ENCODE peak calls at places on chromosomes 5 and 9, in five cellular contexts. One of them, this sample, is unnamed.
A peak's percentile ranks its signal among the peaks of the same experiment; 100 is the strongest.

GRCh38 chr5:24492231-24492630 is 152.5 kb downstream of the CDH10 start:
- DNase-seq in IMR-90: no peak
- DNase-seq in lower lobe of right lung: no peak
- DNase-seq in heart left ventricle: no peak
- DNase-seq in foreskin keratinocyte: no peak
- DNase-seq in this sample: no peak

GRCh38 chr5:51013036-51013435 is 346.6 kb downstream of the PARP8 start:
- DNase-seq in IMR-90: no peak
- DNase-seq in lower lobe of right lung: no peak
- DNase-seq in heart left ventricle: no peak
- DNase-seq in foreskin keratinocyte: no peak
- DNase-seq in this sample: peak; percentile 13

GRCh38 chr5:76999451-76999850 is 30.8 kb upstream of the AGGF1 start:
- DNase-seq in IMR-90: peak; percentile 76
- DNase-seq in lower lobe of right lung: no peak
- DNase-seq in heart left ventricle: no peak
- DNase-seq in foreskin keratinocyte: peak; percentile 60
- DNase-seq in this sample: no peak

GRCh38 chr5:39570418-39571027 is 145.7 kb upstream of the DAB2 start:
- DNase-seq in IMR-90: peak; percentile 61
- DNase-seq in lower lobe of right lung: no peak
- DNase-seq in heart left ventricle: no peak
- DNase-seq in foreskin keratinocyte: no peak
- DNase-seq in this sample: peak; percentile 36

GRCh38 chr9:25648116-25648515 is 30.1 kb downstream of the TUSC1 start:
- DNase-seq in IMR-90: no peak
- DNase-seq in lower lobe of right lung: no peak
- DNase-seq in heart left ventricle: no peak
- DNase-seq in foreskin keratinocyte: no peak
- DNase-seq in this sample: no peak

GRCh38 chr5:148401604-148402003 is 17.8 kb downstream of the FBXO38 start:
- DNase-seq in IMR-90: peak; percentile 48
- DNase-seq in lower lobe of right lung: no peak
- DNase-seq in heart left ventricle: no peak
- DNase-seq in foreskin keratinocyte: no peak
- DNase-seq in this sample: no peak

GRCh38 chr5:130992095-130992494 is 173.0 kb downstream of the HINT1 start:
- DNase-seq in IMR-90: no peak
- DNase-seq in lower lobe of right lung: no peak
- DNase-seq in heart left ventricle: no peak
- DNase-seq in foreskin keratinocyte: peak; percentile 40
- DNase-seq in this sample: no peak

GRCh38 chr9:108423493-108423892 is 432.3 kb downstream of the ACTL7B start:
- DNase-seq in IMR-90: no peak
- DNase-seq in lower lobe of right lung: no peak
- DNase-seq in heart left ventricle: no peak
- DNase-seq in foreskin keratinocyte: no peak
- DNase-seq in this sample: no peak

GRCh38 chr5:65811004-65811403 is 89.0 kb downstream of the NLN start:
- DNase-seq in IMR-90: peak; percentile 87
- DNase-seq in lower lobe of right lung: no peak
- DNase-seq in heart left ventricle: no peak
- DNase-seq in foreskin keratinocyte: peak; percentile 37
- DNase-seq in this sample: peak; percentile 88

GRCh38 chr9:96126321-96126881 is 175.6 kb downstream of the HSD17B3 start:
- DNase-seq in IMR-90: no peak
- DNase-seq in lower lobe of right lung: no peak
- DNase-seq in heart left ventricle: no peak
- DNase-seq in foreskin keratinocyte: no peak
- DNase-seq in this sample: no peak

GRCh38 chr5:116424951-116425350 is 149.7 kb downstream of the SEMA6A start:
- DNase-seq in IMR-90: no peak
- DNase-seq in lower lobe of right lung: no peak
- DNase-seq in heart left ventricle: no peak
- DNase-seq in foreskin keratinocyte: no peak
- DNase-seq in this sample: no peak

GRCh38 chr9:137294684-137295312 is 7.3 kb downstream of the NRARP start:
- DNase-seq in IMR-90: peak; percentile 27
- DNase-seq in lower lobe of right lung: no peak
- DNase-seq in heart left ventricle: peak; percentile 34
- DNase-seq in foreskin keratinocyte: no peak
- DNase-seq in this sample: no peak

GRCh38 chr5:122612901-122613300 is 162.0 kb upstream of the SNX2 start:
- DNase-seq in IMR-90: no peak
- DNase-seq in lower lobe of right lung: no peak
- DNase-seq in heart left ventricle: no peak
- DNase-seq in foreskin keratinocyte: no peak
- DNase-seq in this sample: no peak

GRCh38 chr9:99431103-99431502 is 209.0 kb downstream of the SEC61B start:
- DNase-seq in IMR-90: peak; percentile 66
- DNase-seq in lower lobe of right lung: no peak
- DNase-seq in heart left ventricle: peak; percentile 42
- DNase-seq in foreskin keratinocyte: no peak
- DNase-seq in this sample: no peak

GRCh38 chr9:847505-847904 is 6.0 kb downstream of the DMRT1 start:
- DNase-seq in IMR-90: no peak
- DNase-seq in lower lobe of right lung: no peak
- DNase-seq in heart left ventricle: no peak
- DNase-seq in foreskin keratinocyte: no peak
- DNase-seq in this sample: no peak

GRCh38 chr9:846852-847251 is 5.4 kb downstream of the DMRT1 start:
- DNase-seq in IMR-90: no peak
- DNase-seq in lower lobe of right lung: no peak
- DNase-seq in heart left ventricle: no peak
- DNase-seq in foreskin keratinocyte: no peak
- DNase-seq in this sample: no peak

GRCh38 chr9:852539-852938 is 11.0 kb downstream of the DMRT1 start:
- DNase-seq in IMR-90: no peak
- DNase-seq in lower lobe of right lung: no peak
- DNase-seq in heart left ventricle: no peak
- DNase-seq in foreskin keratinocyte: no peak
- DNase-seq in this sample: no peak

GRCh38 chr9:849431-849830 is 7.9 kb downstream of the DMRT1 start:
- DNase-seq in IMR-90: no peak
- DNase-seq in lower lobe of right lung: no peak
- DNase-seq in heart left ventricle: no peak
- DNase-seq in foreskin keratinocyte: no peak
- DNase-seq in this sample: no peak
- H3K27me3 ChIP-seq in IMR-90: peaks cover 20% of the 10 kb centered on the region
- H3K27me3 ChIP-seq in lower lobe of right lung: peaks cover 35% of the 10 kb centered on the region
- H3K27me3 ChIP-seq in heart left ventricle: peaks cover 25% of the 10 kb centered on the region
- H3K27me3 ChIP-seq in foreskin keratinocyte: peaks cover 19% of the 10 kb centered on the region
- H3K27me3 ChIP-seq in this sample: no peaks in the 10 kb centered on the region

GRCh38 chr9:89923961-89924504 is 319.2 kb downstream of the GADD45G start:
- DNase-seq in IMR-90: no peak
- DNase-seq in lower lobe of right lung: no peak
- DNase-seq in heart left ventricle: no peak
- DNase-seq in foreskin keratinocyte: no peak
- DNase-seq in this sample: peak; percentile 20
- H3K27me3 ChIP-seq in IMR-90: peaks cover 4% of the 10 kb centered on the region
- H3K27me3 ChIP-seq in lower lobe of right lung: no peaks in the 10 kb centered on the region
- H3K27me3 ChIP-seq in heart left ventricle: no peaks in the 10 kb centered on the region
- H3K27me3 ChIP-seq in foreskin keratinocyte: peaks cover 21% of the 10 kb centered on the region
- H3K27me3 ChIP-seq in this sample: no peaks in the 10 kb centered on the region

GRCh38 chr9:93827545-93828330 is 127.4 kb downstream of the BARX1 start:
- DNase-seq in IMR-90: peak; percentile 28
- DNase-seq in lower lobe of right lung: peak; percentile 62
- DNase-seq in heart left ventricle: peak; percentile 42
- DNase-seq in foreskin keratinocyte: no peak
- DNase-seq in this sample: peak; percentile 27
- H3K27me3 ChIP-seq in IMR-90: peaks cover 9% of the 10 kb centered on the region
- H3K27me3 ChIP-seq in lower lobe of right lung: peaks cover 28% of the 10 kb centered on the region
- H3K27me3 ChIP-seq in heart left ventricle: peaks cover 16% of the 10 kb centered on the region
- H3K27me3 ChIP-seq in foreskin keratinocyte: peaks cover 19% of the 10 kb centered on the region
- H3K27me3 ChIP-seq in this sample: no peaks in the 10 kb centered on the region

GRCh38 chr5:173229966-173230740 is 4.9 kb downstream of the NKX2-5 start:
- DNase-seq in IMR-90: no peak
- DNase-seq in lower lobe of right lung: no peak
- DNase-seq in heart left ventricle: no peak
- DNase-seq in foreskin keratinocyte: no peak
- DNase-seq in this sample: no peak
- H3K27me3 ChIP-seq in IMR-90: peaks cover 91% of the 10 kb centered on the region
- H3K27me3 ChIP-seq in lower lobe of right lung: peaks cover 90% of the 10 kb centered on the region
- H3K27me3 ChIP-seq in heart left ventricle: peaks cover 18% of the 10 kb centered on the region
- H3K27me3 ChIP-seq in foreskin keratinocyte: peaks cover 100% of the 10 kb centered on the region
- H3K27me3 ChIP-seq in this sample: peaks cover 71% of the 10 kb centered on the region

DNA sequence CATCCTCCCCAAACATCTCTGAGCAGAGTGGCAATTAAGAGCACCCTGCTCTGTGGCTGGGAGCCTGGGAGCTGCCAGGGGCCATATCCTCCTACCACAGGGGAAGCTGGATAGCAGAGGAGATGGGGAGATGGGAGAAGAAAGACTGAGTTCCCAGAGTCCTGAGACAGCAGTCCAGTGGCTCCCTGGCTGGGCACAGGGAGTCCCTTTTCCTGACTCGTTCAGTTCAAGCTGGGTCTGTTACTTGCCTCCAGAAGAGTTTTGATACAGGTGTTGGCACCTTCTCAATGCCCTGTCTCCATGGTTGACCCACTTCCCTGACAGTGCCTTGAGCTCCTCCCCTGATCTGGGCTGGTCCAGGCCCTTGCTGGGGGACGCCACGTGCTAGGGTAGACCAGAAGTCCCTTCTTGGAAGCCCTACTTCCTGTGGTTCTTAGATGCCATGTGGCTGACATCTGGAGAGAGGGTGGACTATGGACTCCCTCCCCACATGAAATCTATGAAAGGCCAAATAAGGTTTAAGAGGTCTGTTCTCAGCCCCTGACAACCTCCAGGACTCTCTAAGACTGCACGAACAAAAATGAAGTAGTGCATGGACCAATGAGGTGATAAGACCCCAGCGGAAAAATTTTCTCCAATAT is 166.2 kb downstream of the AUH start:
- DNase-seq in IMR-90: no peak
- DNase-seq in lower lobe of right lung: no peak
- DNase-seq in heart left ventricle: no peak
- DNase-seq in foreskin keratinocyte: no peak
- DNase-seq in this sample: peak; percentile 45
- H3K27me3 ChIP-seq in IMR-90: no peaks in the 10 kb centered on the region
- H3K27me3 ChIP-seq in lower lobe of right lung: no peaks in the 10 kb centered on the region
- H3K27me3 ChIP-seq in heart left ventricle: no peaks in the 10 kb centered on the region
- H3K27me3 ChIP-seq in foreskin keratinocyte: peaks cover 3% of the 10 kb centered on the region
- H3K27me3 ChIP-seq in this sample: no peaks in the 10 kb centered on the region

GRCh38 chr5:1876708-1877433 is 5.9 kb downstream of the IRX4 start:
- DNase-seq in IMR-90: no peak
- DNase-seq in lower lobe of right lung: no peak
- DNase-seq in heart left ventricle: no peak
- DNase-seq in foreskin keratinocyte: no peak
- DNase-seq in this sample: no peak

GRCh38 chr5:1875481-1875842 is 7.3 kb downstream of the IRX4 start:
- DNase-seq in IMR-90: no peak
- DNase-seq in lower lobe of right lung: no peak
- DNase-seq in heart left ventricle: no peak
- DNase-seq in foreskin keratinocyte: no peak
- DNase-seq in this sample: no peak

GRCh38 chr5:1877434-1878049 is 5.2 kb downstream of the IRX4 start:
- DNase-seq in IMR-90: no peak
- DNase-seq in lower lobe of right lung: no peak
- DNase-seq in heart left ventricle: no peak
- DNase-seq in foreskin keratinocyte: no peak
- DNase-seq in this sample: no peak

GRCh38 chr5:1874820-1875219 is 7.9 kb downstream of the IRX4 start:
- DNase-seq in IMR-90: no peak
- DNase-seq in lower lobe of right lung: no peak
- DNase-seq in heart left ventricle: no peak
- DNase-seq in foreskin keratinocyte: no peak
- DNase-seq in this sample: no peak

DNA sequence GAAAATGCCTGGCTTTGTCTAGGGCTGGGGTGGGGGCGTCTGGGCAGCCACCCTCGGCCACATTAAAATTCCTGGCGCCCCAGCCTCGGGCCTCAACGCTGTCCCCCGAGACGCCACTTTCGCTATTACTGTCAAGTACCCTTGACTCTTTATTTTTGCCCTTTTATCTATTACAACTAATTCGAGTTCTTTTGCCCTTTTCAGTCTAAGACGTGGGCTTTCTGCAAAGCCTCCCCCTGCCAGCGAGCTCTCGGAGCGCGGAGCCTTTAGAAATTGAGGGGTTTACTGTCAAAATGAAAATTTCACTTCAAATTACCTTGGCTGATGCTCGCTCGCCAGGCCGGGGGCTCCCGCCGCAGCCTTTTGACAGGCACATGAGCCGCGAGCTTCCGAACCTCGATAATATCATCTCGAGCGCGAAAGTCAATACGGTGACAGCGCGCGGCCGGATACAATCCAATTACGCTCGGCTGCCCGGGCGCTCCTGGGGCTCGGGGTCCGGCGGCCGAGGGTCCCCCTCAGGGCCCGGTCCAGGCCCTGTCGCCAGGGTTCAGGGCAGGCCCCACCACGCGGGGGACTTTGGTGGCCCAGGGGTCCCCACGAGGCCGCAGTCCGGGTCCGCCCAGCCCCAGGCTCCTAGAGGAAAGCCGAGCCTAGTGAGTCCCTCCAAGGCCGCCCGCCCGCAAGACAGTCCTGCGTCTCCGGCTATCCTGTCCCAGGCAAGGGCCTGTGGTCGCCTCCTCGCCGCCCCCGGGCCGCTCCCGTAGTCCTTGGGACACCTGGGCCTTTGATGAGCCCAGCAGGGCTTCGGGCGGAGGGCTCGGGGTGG is 6.7 kb downstream of the IRX4 start:
- DNase-seq in IMR-90: no peak
- DNase-seq in lower lobe of right lung: no peak
- DNase-seq in heart left ventricle: no peak
- DNase-seq in foreskin keratinocyte: no peak
- DNase-seq in this sample: no peak
- H3K27me3 ChIP-seq in IMR-90: peaks cover 81% of the 10 kb centered on the region
- H3K27me3 ChIP-seq in lower lobe of right lung: peaks cover 92% of the 10 kb centered on the region
- H3K27me3 ChIP-seq in heart left ventricle: peaks cover 20% of the 10 kb centered on the region
- H3K27me3 ChIP-seq in foreskin keratinocyte: peaks cover 31% of the 10 kb centered on the region
- H3K27me3 ChIP-seq in this sample: peaks cover 67% of the 10 kb centered on the region